ENCODE peak calls at places on chromosomes 16 and 17, in eight cellular contexts. One of them, this sample, is unnamed.

GRCh38 chr16:4612474-4612931 is 2.2 kb downstream of the UBALD1 start:
- DNase-seq in skeletal muscle cell: no peak
- DNase-seq in Right ventricle myocardium superior: no peak
- DNase-seq in activated CD8-positive, alpha-beta T cell treated with anti-CD3 and anti-CD28 coated beads, Interleukin-2, amount 10 ng/mL, durations not matched to agents 7 days and 5 days: no peak
- DNase-seq in hepatocyte: no peak
- DNase-seq in CD4-positive, CD25-positive, alpha-beta regulatory T cell: no peak
- DNase-seq in epithelial cell of proximal tubule: no peak
- DNase-seq in stomach: no peak
- DNase-seq in this sample: no peak

GRCh38 chr17:2776589-2777241 is 19.5 kb upstream of the RAP1GAP2 start:
- DNase-seq in skeletal muscle cell: no peak
- DNase-seq in Right ventricle myocardium superior: no peak
- DNase-seq in activated CD8-positive, alpha-beta T cell treated with anti-CD3 and anti-CD28 coated beads, Interleukin-2, amount 10 ng/mL, durations not matched to agents 7 days and 5 days: no peak
- DNase-seq in hepatocyte: peak; percentile 65
- DNase-seq in CD4-positive, CD25-positive, alpha-beta regulatory T cell: no peak
- DNase-seq in epithelial cell of proximal tubule: no peak
- DNase-seq in stomach: no peak
- DNase-seq in this sample: peak; percentile 30

GRCh38 chr16:3641801-3642396 is 12.6 kb upstream of the DNASE1 start:
- DNase-seq in skeletal muscle cell: no peak
- DNase-seq in Right ventricle myocardium superior: no peak
- DNase-seq in activated CD8-positive, alpha-beta T cell treated with anti-CD3 and anti-CD28 coated beads, Interleukin-2, amount 10 ng/mL, durations not matched to agents 7 days and 5 days: no peak
- DNase-seq in hepatocyte: no peak
- DNase-seq in CD4-positive, CD25-positive, alpha-beta regulatory T cell: no peak
- DNase-seq in epithelial cell of proximal tubule: no peak
- DNase-seq in stomach: peak; percentile 14
- DNase-seq in this sample: no peak

GRCh38 chr17:29664743-29665479 is 42.2 kb upstream of the CORO6 start:
- DNase-seq in skeletal muscle cell: peak; percentile 37
- DNase-seq in Right ventricle myocardium superior: no peak
- DNase-seq in activated CD8-positive, alpha-beta T cell treated with anti-CD3 and anti-CD28 coated beads, Interleukin-2, amount 10 ng/mL, durations not matched to agents 7 days and 5 days: no peak
- DNase-seq in hepatocyte: peak; percentile 55
- DNase-seq in CD4-positive, CD25-positive, alpha-beta regulatory T cell: no peak
- DNase-seq in epithelial cell of proximal tubule: no peak
- DNase-seq in stomach: no peak
- DNase-seq in this sample: no peak

GRCh38 chr16:4415538-4416199 is 727 bp downstream of the CORO7 start:
- DNase-seq in skeletal muscle cell: no peak
- DNase-seq in Right ventricle myocardium superior: peak; percentile 72
- DNase-seq in activated CD8-positive, alpha-beta T cell treated with anti-CD3 and anti-CD28 coated beads, Interleukin-2, amount 10 ng/mL, durations not matched to agents 7 days and 5 days: peak; percentile 79
- DNase-seq in hepatocyte: peak; percentile 66
- DNase-seq in CD4-positive, CD25-positive, alpha-beta regulatory T cell: peak; percentile 86
- DNase-seq in epithelial cell of proximal tubule: no peak
- DNase-seq in stomach: peak; percentile 58
- DNase-seq in this sample: peak; percentile 53

GRCh38 chr17:37642706-37643105 is 540 bp downstream of the DDX52 start:
- DNase-seq in skeletal muscle cell: no peak
- DNase-seq in Right ventricle myocardium superior: no peak
- DNase-seq in activated CD8-positive, alpha-beta T cell treated with anti-CD3 and anti-CD28 coated beads, Interleukin-2, amount 10 ng/mL, durations not matched to agents 7 days and 5 days: no peak
- DNase-seq in hepatocyte: peak; percentile 28
- DNase-seq in CD4-positive, CD25-positive, alpha-beta regulatory T cell: peak; percentile 32
- DNase-seq in epithelial cell of proximal tubule: no peak
- DNase-seq in stomach: no peak
- DNase-seq in this sample: no peak

GRCh38 chr17:68033636-68034451 is 1.7 kb upstream of the KPNA2 start:
- DNase-seq in skeletal muscle cell: no peak
- DNase-seq in Right ventricle myocardium superior: no peak
- DNase-seq in activated CD8-positive, alpha-beta T cell treated with anti-CD3 and anti-CD28 coated beads, Interleukin-2, amount 10 ng/mL, durations not matched to agents 7 days and 5 days: no peak
- DNase-seq in hepatocyte: peak; percentile 29
- DNase-seq in CD4-positive, CD25-positive, alpha-beta regulatory T cell: no peak
- DNase-seq in epithelial cell of proximal tubule: peak; percentile 64
- DNase-seq in stomach: no peak
- DNase-seq in this sample: no peak

GRCh38 chr16:68328151-68328859 is 17.5 kb downstream of the PRMT7 start:
- DNase-seq in skeletal muscle cell: peak; percentile 41
- DNase-seq in Right ventricle myocardium superior: peak; percentile 82
- DNase-seq in activated CD8-positive, alpha-beta T cell treated with anti-CD3 and anti-CD28 coated beads, Interleukin-2, amount 10 ng/mL, durations not matched to agents 7 days and 5 days: peak; percentile 87
- DNase-seq in hepatocyte: peak; percentile 94
- DNase-seq in CD4-positive, CD25-positive, alpha-beta regulatory T cell: peak; percentile 87
- DNase-seq in epithelial cell of proximal tubule: peak; percentile 45
- DNase-seq in stomach: peak; percentile 86
- DNase-seq in this sample: peak; percentile 86

GRCh38 chr16:65409505-65409904 is 287.6 kb upstream of the CDH11 start:
- DNase-seq in skeletal muscle cell: no peak
- DNase-seq in Right ventricle myocardium superior: no peak
- DNase-seq in activated CD8-positive, alpha-beta T cell treated with anti-CD3 and anti-CD28 coated beads, Interleukin-2, amount 10 ng/mL, durations not matched to agents 7 days and 5 days: no peak
- DNase-seq in hepatocyte: no peak
- DNase-seq in CD4-positive, CD25-positive, alpha-beta regulatory T cell: no peak
- DNase-seq in epithelial cell of proximal tubule: no peak
- DNase-seq in stomach: no peak
- DNase-seq in this sample: no peak

GRCh38 chr17:14474591-14474990 is 173.7 kb downstream of the HS3ST3B1 start:
- DNase-seq in skeletal muscle cell: no peak
- DNase-seq in Right ventricle myocardium superior: no peak
- DNase-seq in activated CD8-positive, alpha-beta T cell treated with anti-CD3 and anti-CD28 coated beads, Interleukin-2, amount 10 ng/mL, durations not matched to agents 7 days and 5 days: no peak
- DNase-seq in hepatocyte: no peak
- DNase-seq in CD4-positive, CD25-positive, alpha-beta regulatory T cell: no peak
- DNase-seq in epithelial cell of proximal tubule: no peak
- DNase-seq in stomach: no peak
- DNase-seq in this sample: no peak

GRCh38 chr17:19341211-19341631 is 21.3 kb downstream of the B9D1 start:
- DNase-seq in skeletal muscle cell: no peak
- DNase-seq in Right ventricle myocardium superior: no peak
- DNase-seq in activated CD8-positive, alpha-beta T cell treated with anti-CD3 and anti-CD28 coated beads, Interleukin-2, amount 10 ng/mL, durations not matched to agents 7 days and 5 days: no peak
- DNase-seq in hepatocyte: no peak
- DNase-seq in CD4-positive, CD25-positive, alpha-beta regulatory T cell: no peak
- DNase-seq in epithelial cell of proximal tubule: no peak
- DNase-seq in stomach: no peak
- DNase-seq in this sample: no peak

GRCh38 chr17:17416400-17417360 is 60.1 kb upstream of the MED9 start:
- DNase-seq in skeletal muscle cell: peak; percentile 64
- DNase-seq in Right ventricle myocardium superior: no peak
- DNase-seq in activated CD8-positive, alpha-beta T cell treated with anti-CD3 and anti-CD28 coated beads, Interleukin-2, amount 10 ng/mL, durations not matched to agents 7 days and 5 days: peak; percentile 45
- DNase-seq in hepatocyte: peak; percentile 36
- DNase-seq in CD4-positive, CD25-positive, alpha-beta regulatory T cell: peak; percentile 79
- DNase-seq in epithelial cell of proximal tubule: no peak
- DNase-seq in stomach: peak; percentile 58
- DNase-seq in this sample: no peak

GRCh38 chr17:7897773-7898172 is 9.2 kb downstream of the CHD3 start:
- DNase-seq in skeletal muscle cell: no peak
- DNase-seq in Right ventricle myocardium superior: no peak
- DNase-seq in activated CD8-positive, alpha-beta T cell treated with anti-CD3 and anti-CD28 coated beads, Interleukin-2, amount 10 ng/mL, durations not matched to agents 7 days and 5 days: no peak
- DNase-seq in hepatocyte: peak; percentile 55
- DNase-seq in CD4-positive, CD25-positive, alpha-beta regulatory T cell: peak; percentile 39
- DNase-seq in epithelial cell of proximal tubule: no peak
- DNase-seq in stomach: no peak
- DNase-seq in this sample: no peak

GRCh38 chr16:10242916-10243315 is 60.7 kb upstream of the GRIN2A start:
- DNase-seq in skeletal muscle cell: no peak
- DNase-seq in Right ventricle myocardium superior: no peak
- DNase-seq in activated CD8-positive, alpha-beta T cell treated with anti-CD3 and anti-CD28 coated beads, Interleukin-2, amount 10 ng/mL, durations not matched to agents 7 days and 5 days: no peak
- DNase-seq in hepatocyte: no peak
- DNase-seq in CD4-positive, CD25-positive, alpha-beta regulatory T cell: no peak
- DNase-seq in epithelial cell of proximal tubule: no peak
- DNase-seq in stomach: no peak
- DNase-seq in this sample: no peak

GRCh38 chr17:62703269-62703775 is 75.9 kb downstream of the MRC2 start:
- DNase-seq in skeletal muscle cell: no peak
- DNase-seq in Right ventricle myocardium superior: peak; percentile 57
- DNase-seq in activated CD8-positive, alpha-beta T cell treated with anti-CD3 and anti-CD28 coated beads, Interleukin-2, amount 10 ng/mL, durations not matched to agents 7 days and 5 days: no peak
- DNase-seq in hepatocyte: no peak
- DNase-seq in CD4-positive, CD25-positive, alpha-beta regulatory T cell: no peak
- DNase-seq in epithelial cell of proximal tubule: peak; percentile 67
- DNase-seq in stomach: peak; percentile 73
- DNase-seq in this sample: peak; percentile 38

GRCh38 chr17:77459018-77459755 is 318.4 kb downstream of the SEC14L1 start:
- DNase-seq in skeletal muscle cell: no peak
- DNase-seq in Right ventricle myocardium superior: no peak
- DNase-seq in activated CD8-positive, alpha-beta T cell treated with anti-CD3 and anti-CD28 coated beads, Interleukin-2, amount 10 ng/mL, durations not matched to agents 7 days and 5 days: peak; percentile 43
- DNase-seq in hepatocyte: no peak
- DNase-seq in CD4-positive, CD25-positive, alpha-beta regulatory T cell: no peak
- DNase-seq in epithelial cell of proximal tubule: no peak
- DNase-seq in stomach: no peak
- DNase-seq in this sample: no peak